ENCODE peak calls at places on chromosomes 11 and 22, in ten cellular contexts. V, F, A, Y, D, K, R, B, O and U are unnamed samples.
A peak's percentile ranks its signal among the peaks of the same experiment; 100 is the strongest.

GRCh38 chr11:29518389-29519174 is 498.2 kb downstream of the KCNA4 start:
- DNase-seq in K (no peak), A (no peak), F (no peak), V (no peak), Y (no peak), O (no peak), D (no peak), R (no peak), B (peak; percentile 44), U (no peak)

GRCh38 chr11:103418014-103418413 is 308.8 kb downstream of the DYNC2H1 start:
- DNase-seq in Y (no peak), V (no peak), K (no peak), R (no peak), D (no peak), A (no peak), F (no peak), O (no peak), B (no peak), U (no peak)

GRCh38 chr11:117188620-117189081 is 10.1 kb downstream of the SIDT2 start:
- DNase-seq in O (no peak), B (no peak), K (no peak), A (no peak), V (no peak), F (no peak), D (no peak), Y (no peak), R (no peak), U (no peak)

GRCh38 chr11:121767433-121767832 is 314.7 kb upstream of the SORL1-AS1 start:
- DNase-seq in Y (no peak), A (peak; percentile 21), F (no peak), B (peak; percentile 55), R (no peak), K (no peak), O (no peak), V (no peak), D (no peak), U (no peak)

GRCh38 chr22:25362215-25362882 is 142.9 kb downstream of the CRYBB2 start:
- DNase-seq in F (peak; percentile 48), R (peak; percentile 30), V (peak; percentile 28), A (peak; percentile 71), Y (peak; percentile 67), O (peak; percentile 18), D (peak; percentile 56), K (peak; percentile 30), B (peak; percentile 60), U (peak; percentile 36)

GRCh38 chr11:128625316-128625715 is 38.0 kb upstream of the ETS1 start:
- DNase-seq in B (peak; percentile 42), Y (no peak), A (no peak), R (no peak), F (no peak), O (no peak), D (no peak), V (no peak), K (no peak), U (no peak)

GRCh38 chr11:111021131-111021530 is 224.4 kb upstream of the POU2AF2 start:
- DNase-seq in B (no peak), Y (no peak), D (no peak), F (no peak), K (no peak), A (peak; percentile 11), O (no peak), R (no peak), V (no peak), U (no peak)

GRCh38 chr11:556175-556699 is 4.3 kb downstream of the LMNTD2 start:
- DNase-seq in R (no peak), K (no peak), V (no peak), O (no peak), D (peak; percentile 54), Y (no peak), A (peak; percentile 49), F (no peak), B (no peak), U (peak; percentile 32)

GRCh38 chr11:91800208-91800914 is 424.3 kb upstream of the FAT3 start:
- DNase-seq in Y (no peak), A (no peak), D (no peak), K (no peak), O (no peak), B (no peak), F (no peak), R (no peak), V (no peak), U (no peak)